ENCODE peak calls at places on chromosomes 13 and 19, in nine cellular contexts. E is A172; G is stimulated activated CD4-positive, alpha-beta T cell treated with anti-CD3 and anti-CD28 coated beads, Interleukin-2, amount 100 ng/mL, for 48 hours; L is HTR-8/SVneo; D is activated CD4-positive, alpha-beta T cell treated with anti-CD3 and anti-CD28 coated beads, Interleukin-2, amount 10 ng/mL, durations not matched to agents 24 days and 14 days; O is mesothelial cell of epicardium; F is Kasumi-1; Q is COR-L47; V is iPS-NIHi11. W is an unnamed sample.

GRCh38 chr13:43077446-43077845 is 54.1 kb downstream of the DNAJC15 start:
- DNase-seq in E (no peak), G (no peak), L (no peak), D (no peak), O (no peak), F (no peak), Q (no peak), V (no peak), W (no peak)

GRCh38 chr13:41740479-41740878 is 220.4 kb downstream of the VWA8 start:
- DNase-seq in E (no peak), G (no peak), L (no peak), D (no peak), O (no peak), F (no peak), Q (no peak), V (no peak), W (no peak)

GRCh38 chr13:32735859-32736258 is 149.6 kb downstream of the PDS5B start:
- DNase-seq in E (no peak), G (no peak), L (no peak), D (no peak), O (no peak), F (no peak), Q (no peak), V (no peak), W (no peak)

GRCh38 chr19:50796128-50796633 is 6.0 kb downstream of the ACP4 start:
- DNase-seq in E (no peak), G (no peak), L (no peak), D (no peak), O (no peak), F (no peak), Q (no peak), V (no peak), W (no peak)

GRCh38 chr19:383922-384800 is 24.8 kb downstream of the C2CD4C start:
- DNase-seq in E (no peak), G (no peak), L (no peak), D (no peak), O (peak), F (no peak), Q (no peak), V (peak), W (no peak)

GRCh38 chr19:15846923-15847322 is 31.5 kb upstream of the OR10H1 start:
- DNase-seq in E (no peak), G (no peak), L (no peak), D (no peak), O (no peak), F (no peak), Q (no peak), V (no peak), W (no peak)

GRCh38 chr13:77697208-77698103 is at the start of gene SLAIN1:
- DNase-seq in E (no peak), G (peak), L (peak), D (peak), O (peak), F (peak), Q (peak), V (peak), W (no peak)

GRCh38 chr19:35963514-35963913 is 27.3 kb downstream of the LRFN3 start:
- DNase-seq in E (peak), G (peak), L (no peak), D (peak), O (peak), F (peak), Q (no peak), V (peak), W (peak)

GRCh38 chr13:67230774-67231480 is 791 bp upstream of the PCDH9 start:
- DNase-seq in E (peak), G (peak), L (peak), D (peak), O (peak), F (peak), Q (peak), V (peak), W (peak)

GRCh38 chr13:112968910-112969691 is at the start of gene MCF2L:
- DNase-seq in E (peak), G (peak), L (peak), D (peak), O (peak), F (no peak), Q (peak), V (peak), W (no peak)

GRCh38 chr13:47545206-47545605 is 455.9 kb downstream of the SUCLA2 start:
- DNase-seq in E (no peak), G (no peak), L (no peak), D (no peak), O (no peak), F (no peak), Q (no peak), V (no peak), W (no peak)

GRCh38 chr13:53200498-53201453 is 172.2 kb downstream of the OLFM4 start:
- DNase-seq in E (no peak), G (peak), L (no peak), D (peak), O (peak), F (no peak), Q (no peak), V (peak), W (peak)

GRCh38 chr13:112158961-112159360 is 92.0 kb downstream of the SOX1 start:
- DNase-seq in E (no peak), G (no peak), L (no peak), D (no peak), O (no peak), F (no peak), Q (no peak), V (no peak), W (no peak)

W was measured in RWPE1.